ENCODE peak calls at places on chromosome 2, in six cellular contexts. V, D, Z, H, T and N are unnamed samples.

GRCh38 chr2:20506281-20506685 is 59.4 kb downstream of the RHOB start:
- DNase-seq in D (no peak), H (no peak), T (no peak), V (peak), Z (no peak), N (peak)

GRCh38 chr2:29012211-29012681 is 31.1 kb downstream of the TOGARAM2 start:
- DNase-seq in V (no peak), T (no peak), H (no peak), D (no peak), Z (no peak), N (no peak)

GRCh38 chr2:131034122-131035051 is 58.9 kb downstream of the FAM168B start:
- DNase-seq in D (peak), V (peak), T (peak), Z (no peak), H (no peak), N (peak)

GRCh38 chr2:9178905-9179571 is 27.6 kb upstream of the ASAP2 start:
- DNase-seq in D (no peak), V (peak), Z (no peak), H (no peak), T (peak), N (peak)

GRCh38 chr2:132943829-132944228 is 273.8 kb upstream of the LYPD1 start:
- DNase-seq in D (no peak), Z (no peak), T (no peak), V (peak), H (no peak), N (no peak)

GRCh38 chr2:234676109-234676858 is 179.4 kb upstream of the ARL4C start:
- DNase-seq in T (peak), Z (peak), D (no peak), V (no peak), H (no peak), N (no peak)

GRCh38 chr2:148716378-148716777 is 71.8 kb downstream of the EPC2 start:
- DNase-seq in D (no peak), T (no peak), H (no peak), V (no peak), Z (no peak), N (no peak)

GRCh38 chr2:32632089-32632488 is 4.2 kb downstream of the TTC27 start:
- DNase-seq in Z (no peak), T (peak), D (no peak), H (no peak), V (peak), N (peak)

GRCh38 chr2:19762959-19763605 is 138.7 kb downstream of the TTC32 start:
- DNase-seq in V (no peak), D (no peak), Z (no peak), H (no peak), T (no peak), N (no peak)

GRCh38 chr2:205129531-205129930 is 552.8 kb upstream of the NRP2 start:
- DNase-seq in H (no peak), D (no peak), V (no peak), T (no peak), Z (no peak), N (peak)

GRCh38 chr2:213171147-213171546 is 19.7 kb upstream of the IKZF2 start:
- DNase-seq in T (no peak), V (no peak), D (no peak), Z (no peak), H (no peak), N (no peak)

GRCh38 chr2:172397136-172397825 is 30.1 kb upstream of the ITGA6 start:
- DNase-seq in D (no peak), T (no peak), Z (no peak), V (no peak), H (no peak), N (no peak)

GRCh38 chr2:151138507-151138906 is 123.2 kb downstream of the RBM43 start:
- DNase-seq in D (no peak), H (no peak), T (no peak), Z (no peak), V (peak), N (no peak)

GRCh38 chr2:181106229-181106628 is 125.8 kb downstream of the UBE2E3 start:
- DNase-seq in V (no peak), H (no peak), Z (no peak), D (no peak), T (no peak), N (peak)

GRCh38 chr2:161710131-161710915 is 86.1 kb downstream of the SLC4A10 start:
- DNase-seq in D (no peak), H (no peak), V (no peak), T (no peak), Z (no peak), N (no peak)
- H3K4me2 ChIP-seq in D (no peak), H (no peak), V (no peak), T (no peak), Z (no peak), N (no peak)

DNA sequence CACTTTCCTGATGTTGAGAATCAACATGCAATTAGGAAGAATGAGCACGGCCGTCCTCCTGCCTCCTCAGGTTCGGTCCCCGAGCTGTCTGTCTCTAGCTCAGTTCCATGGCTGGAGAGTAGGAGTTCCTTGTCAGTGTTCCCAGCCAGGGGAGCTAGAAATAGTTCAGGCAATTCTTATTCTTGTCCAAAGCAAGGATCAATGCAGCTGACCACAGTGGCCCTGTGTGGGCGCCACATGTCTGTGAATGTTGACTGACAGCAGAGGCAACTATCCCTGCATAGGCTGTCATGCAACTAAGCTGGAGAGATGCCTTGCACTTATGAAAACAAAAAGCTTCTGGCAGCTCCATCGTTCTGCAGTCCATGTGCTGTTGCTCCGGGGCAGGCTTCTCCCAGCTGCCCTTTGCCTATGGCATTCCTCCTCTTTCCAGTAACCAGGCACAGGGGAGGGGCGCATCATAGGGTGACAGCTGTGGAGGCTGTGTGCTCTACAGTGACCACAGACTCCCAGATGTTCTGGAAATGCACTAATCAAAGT is 58.6 kb downstream of the PDCL3 start:
- DNase-seq in Z (no peak), D (no peak), V (no peak), T (no peak), H (no peak), N (no peak)
- H4K91ac ChIP-seq in Z (no peak), D (no peak), V (no peak), T (no peak), H (no peak), N (no peak)

DNA sequence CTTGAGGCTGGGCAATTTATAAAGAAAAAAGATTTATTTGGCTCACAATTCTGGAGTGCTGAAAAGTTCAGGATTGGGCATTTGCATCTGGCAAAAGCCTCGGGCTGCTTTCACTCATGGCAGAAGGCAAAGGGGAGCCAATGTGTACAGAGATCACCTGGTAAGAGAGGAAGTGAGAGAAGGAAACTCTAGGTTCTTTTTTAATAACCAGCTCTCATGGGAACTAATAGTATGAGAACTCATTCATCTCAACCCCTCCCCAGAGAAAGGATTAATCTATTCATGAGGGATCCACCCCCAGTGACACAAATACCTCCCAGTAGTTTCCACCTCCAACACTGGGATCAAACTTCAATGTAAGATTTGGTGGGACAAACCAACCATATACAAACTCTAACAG is 129.0 kb downstream of the EVA1A start:
- DNase-seq in D (no peak), H (no peak), Z (no peak), T (no peak), V (no peak), N (peak)
- H3K18ac ChIP-seq in D (no peak), H (no peak), Z (no peak), T (no peak), V (no peak), N (no peak)

GRCh38 chr2:47631306-47631705 is 151.6 kb upstream of the MSH6 start:
- DNase-seq in T (peak), H (no peak), Z (no peak), D (no peak), V (no peak), N (no peak)

GRCh38 chr2:47636176-47636575 is 146.8 kb upstream of the MSH6 start:
- DNase-seq in T (no peak), V (no peak), Z (no peak), D (no peak), H (no peak), N (no peak)

GRCh38 chr2:47631840-47632398 is 151.0 kb upstream of the MSH6 start:
- DNase-seq in D (no peak), Z (no peak), H (no peak), T (peak), V (peak), N (peak)

GRCh38 chr2:47629501-47630460 is 153.2 kb upstream of the MSH6 start:
- DNase-seq in V (no peak), T (peak), H (no peak), Z (no peak), D (no peak), N (no peak)

GRCh38 chr2:47632754-47633153 is 150.2 kb upstream of the MSH6 start:
- DNase-seq in V (no peak), H (no peak), T (no peak), Z (no peak), D (no peak), N (no peak)
- H3K4me2 ChIP-seq in V (no peak), H (no peak), T (no peak), Z (no peak), D (no peak), N (no peak)

GRCh38 chr2:173818285-173818684 is 146.9 kb downstream of the SP3 start:
- DNase-seq in V (no peak), D (no peak), H (no peak), T (no peak), Z (no peak), N (no peak)
- H4K91ac ChIP-seq in V (no peak), D (no peak), H (no peak), T (no peak), Z (no peak), N (no peak)

GRCh38 chr2:84902526-84902925 is 2.9 kb upstream of the TMSB10 start:
- DNase-seq in D (no peak), V (no peak), H (no peak), Z (no peak), T (no peak), N (no peak)

GRCh38 chr2:84906108-84906899 is 848 bp downstream of the TMSB10 start:
- DNase-seq in V (no peak), H (no peak), Z (no peak), T (no peak), D (no peak), N (no peak)

GRCh38 chr2:84905181-84906107 is at the start of gene TMSB10:
- DNase-seq in V (peak), D (peak), T (peak), H (no peak), Z (peak), N (peak)

GRCh38 chr2:84904151-84904550 is 1.3 kb upstream of the TMSB10 start:
- DNase-seq in D (no peak), T (peak), Z (no peak), H (no peak), V (no peak), N (no peak)

GRCh38 chr2:84904717-84905174 is 710 bp upstream of the TMSB10 start:
- DNase-seq in V (peak), D (no peak), H (no peak), Z (peak), T (peak), N (peak)
- H3K18ac ChIP-seq in V (peak), D (peak), H (peak), Z (no peak), T (peak), N (peak)

GRCh38 chr2:239292956-239293355 is 107.9 kb downstream of the HDAC4 start:
- DNase-seq in Z (no peak), T (no peak), H (no peak), V (no peak), D (no peak), N (peak)

GRCh38 chr2:239290618-239291504 is 110.0 kb downstream of the HDAC4 start:
- DNase-seq in V (no peak), H (no peak), Z (no peak), D (peak), T (no peak), N (peak)

GRCh38 chr2:239292531-239292930 is 108.3 kb downstream of the HDAC4 start:
- DNase-seq in D (no peak), H (no peak), T (no peak), V (no peak), Z (no peak), N (no peak)

GRCh38 chr2:239293450-239294430 is 107.1 kb downstream of the HDAC4 start:
- DNase-seq in Z (no peak), V (no peak), H (no peak), D (no peak), T (no peak), N (no peak)

DNA sequence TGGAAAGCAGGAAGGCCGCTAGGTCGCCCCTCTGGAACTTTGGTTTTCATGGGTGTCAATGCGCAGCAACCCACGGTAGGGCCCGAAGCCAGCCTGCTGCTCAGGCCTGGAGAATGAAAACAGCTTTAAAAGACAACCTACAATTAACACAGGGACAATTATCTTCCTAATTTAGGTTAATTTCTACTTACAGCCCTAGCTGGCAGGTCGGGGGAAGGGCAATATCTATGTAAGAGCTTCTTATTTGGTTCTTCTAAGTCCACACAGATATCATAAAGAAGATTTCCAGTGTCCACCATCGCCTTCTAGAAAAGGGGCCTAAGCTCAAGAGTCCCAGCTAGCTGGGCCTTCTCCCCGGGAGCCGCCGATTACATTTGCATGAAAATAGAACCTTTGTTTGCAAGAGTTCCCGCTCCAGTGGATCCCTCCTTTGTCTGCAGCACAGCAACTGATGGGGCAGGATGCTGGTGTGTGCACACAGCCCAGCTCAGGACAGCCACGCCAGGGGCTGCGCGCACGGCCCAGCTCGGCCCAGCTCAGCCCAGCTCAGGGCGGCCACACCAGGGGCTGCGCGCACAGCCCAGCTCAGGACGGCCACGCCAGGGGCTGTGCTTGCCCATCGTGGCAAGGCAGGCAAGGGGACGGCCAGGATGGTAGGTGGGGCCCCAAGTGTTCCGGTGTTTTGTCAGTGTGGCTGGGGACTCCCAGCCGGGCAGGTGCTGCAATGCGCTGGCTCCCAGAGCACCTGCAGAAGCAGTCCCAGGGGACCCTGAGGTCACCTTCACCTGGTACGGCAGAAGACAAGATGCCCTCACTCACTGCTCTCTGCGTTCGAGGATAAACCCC is 109.1 kb downstream of the HDAC4 start:
- DNase-seq in V (no peak), T (no peak), Z (peak), D (peak), H (peak), N (no peak)
- H3K4me2 ChIP-seq in V (no peak), T (no peak), Z (no peak), D (no peak), H (peak), N (no peak)